ENCODE peak calls at places on chromosomes 3 and 15, in eight cellular contexts. Z is ovary, V is heart left ventricle, I is heart right ventricle, G is stomach, H is pancreas, Q is small intestine, O is neural progenitor cell. J is an unnamed sample.

GRCh38 chr3:188832961-188833615 is 338.7 kb upstream of the TPRG1 start:
- DNase-seq in Z (no peak), V (no peak), I (no peak), G (no peak), H (no peak), Q (no peak), O (peak; percentile 11), J (no peak)

GRCh38 chr15:40249477-40250303 is 10.8 kb downstream of the PAK6 start:
- DNase-seq in Z (no peak), V (no peak), I (no peak), G (no peak), H (no peak), Q (no peak), O (no peak), J (no peak)

GRCh38 chr15:72915843-72916242 is 132.3 kb upstream of the ADPGK start:
- DNase-seq in Z (no peak), V (no peak), I (no peak), G (no peak), H (no peak), Q (no peak), O (no peak), J (no peak)

GRCh38 chr3:56761887-56762605 is 39.7 kb downstream of the ARHGEF3 start:
- DNase-seq in Z (no peak), V (no peak), I (no peak), G (no peak), H (no peak), Q (no peak), O (no peak), J (no peak)

GRCh38 chr3:135084404-135084803 is 289.3 kb downstream of the EPHB1 start:
- DNase-seq in Z (no peak), V (no peak), I (no peak), G (no peak), H (no peak), Q (no peak), O (no peak), J (no peak)

GRCh38 chr3:188421151-188421821 is 267.3 kb downstream of the LPP start:
- DNase-seq in Z (no peak), V (no peak), I (no peak), G (no peak), H (no peak), Q (no peak), O (no peak), J (no peak)

GRCh38 chr3:101216710-101217457 is 103.5 kb downstream of the IMPG2 start:
- DNase-seq in Z (no peak), V (peak; percentile 69), I (peak; percentile 13), G (no peak), H (no peak), Q (no peak), O (no peak), J (no peak)

GRCh38 chr3:142987080-142987700 is 14.2 kb upstream of the U2SURP start:
- DNase-seq in Z (no peak), V (no peak), I (no peak), G (no peak), H (no peak), Q (peak; percentile 50), O (peak; percentile 32), J (no peak)

GRCh38 chr3:186400677-186401076 is 38.6 kb upstream of the DGKG start:
- DNase-seq in Z (no peak), V (no peak), I (no peak), G (no peak), H (no peak), Q (no peak), O (no peak), J (no peak)
- H3K4me1 ChIP-seq in Z (no peaks in the 10 kb centered on the region), V (no peaks in the 10 kb centered on the region), I (no peaks in the 10 kb centered on the region), G (peaks cover under 1% of the 10 kb centered on the region), H (no peaks in the 10 kb centered on the region), Q (no peaks in the 10 kb centered on the region), O (no peaks in the 10 kb centered on the region), J (no peaks in the 10 kb centered on the region)

GRCh38 chr15:43361313-43361903 is 9.4 kb downstream of the ZSCAN29 start:
- DNase-seq in Z (no peak), V (no peak), I (no peak), G (no peak), H (no peak), Q (no peak), O (no peak), J (no peak)
- H3K9me3 ChIP-seq in Z (peaks cover 21% of the 10 kb centered on the region), V (peaks cover 3% of the 10 kb centered on the region), I (peaks cover 81% of the 10 kb centered on the region), G (peaks cover 68% of the 10 kb centered on the region), H (no peaks in the 10 kb centered on the region), Q (peaks cover 5% of the 10 kb centered on the region), O (peaks cover 26% of the 10 kb centered on the region), J (peaks cover 12% of the 10 kb centered on the region)

DNA sequence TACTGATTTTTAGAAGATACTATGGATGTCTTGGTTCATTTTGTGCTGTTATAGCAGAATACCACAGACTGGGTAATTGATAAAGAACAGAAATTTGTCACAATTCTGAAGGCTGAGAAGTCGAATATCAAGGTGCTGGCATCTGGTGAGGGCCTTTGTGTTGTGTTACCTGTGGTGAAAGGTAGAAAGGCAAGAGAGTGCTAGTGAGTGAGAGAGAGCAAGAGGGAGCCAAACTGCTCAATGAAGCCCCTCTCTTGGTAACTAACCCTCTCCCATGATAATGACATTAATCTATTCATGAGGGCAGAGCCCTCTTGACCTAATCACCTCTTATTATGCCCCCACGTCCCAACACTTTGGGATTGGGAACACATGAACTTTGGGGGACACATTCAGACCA is 31.3 kb downstream of the PDCD6IP start:
- DNase-seq in Z (no peak), V (no peak), I (no peak), G (no peak), H (no peak), Q (no peak), O (no peak), J (no peak)
- H3K36me3 ChIP-seq in Z (no peaks in the 10 kb centered on the region), V (peaks cover 76% of the 10 kb centered on the region), I (peaks cover 29% of the 10 kb centered on the region), G (peaks cover 57% of the 10 kb centered on the region), H (no peaks in the 10 kb centered on the region), Q (peaks cover 12% of the 10 kb centered on the region), O (peaks cover 3% of the 10 kb centered on the region), J (peaks cover 3% of the 10 kb centered on the region)

GRCh38 chr3:62823461-62824050 is 51.7 kb downstream of the CADPS start:
- DNase-seq in Z (no peak), V (no peak), I (no peak), G (no peak), H (no peak), Q (no peak), O (peak; percentile 69), J (no peak)
- H3K4me1 ChIP-seq in Z (no peaks in the 10 kb centered on the region), V (no peaks in the 10 kb centered on the region), I (no peaks in the 10 kb centered on the region), G (no peaks in the 10 kb centered on the region), H (no peaks in the 10 kb centered on the region), Q (no peaks in the 10 kb centered on the region), O (peaks cover 33% of the 10 kb centered on the region), J (no peaks in the 10 kb centered on the region)

GRCh38 chr3:403826-404225 is 207.3 kb downstream of the CHL1 start:
- DNase-seq in Z (no peak), V (no peak), I (no peak), G (no peak), H (no peak), Q (no peak), O (no peak), J (no peak)
- H3K9me3 ChIP-seq in Z (no peaks in the 10 kb centered on the region), V (no peaks in the 10 kb centered on the region), I (no peaks in the 10 kb centered on the region), G (no peaks in the 10 kb centered on the region), H (no peaks in the 10 kb centered on the region), Q (no peaks in the 10 kb centered on the region), O (no peaks in the 10 kb centered on the region), J (no peaks in the 10 kb centered on the region)

GRCh38 chr3:155891341-155891740 is 20.9 kb downstream of the GMPS start:
- DNase-seq in Z (no peak), V (no peak), I (no peak), G (no peak), H (no peak), Q (no peak), O (no peak), J (no peak)

GRCh38 chr3:155889952-155890351 is 19.5 kb downstream of the GMPS start:
- DNase-seq in Z (no peak), V (no peak), I (no peak), G (no peak), H (no peak), Q (no peak), O (no peak), J (no peak)

GRCh38 chr3:155886915-155887314 is 16.5 kb downstream of the GMPS start:
- DNase-seq in Z (no peak), V (no peak), I (no peak), G (no peak), H (no peak), Q (no peak), O (no peak), J (no peak)

GRCh38 chr3:155889212-155889611 is 18.8 kb downstream of the GMPS start:
- DNase-seq in Z (no peak), V (no peak), I (no peak), G (no peak), H (no peak), Q (no peak), O (no peak), J (no peak)

GRCh38 chr3:155890671-155891190 is 20.3 kb downstream of the GMPS start:
- DNase-seq in Z (no peak), V (no peak), I (no peak), G (no peak), H (no peak), Q (peak; percentile 63), O (no peak), J (no peak)
- H3K36me3 ChIP-seq in Z (no peaks in the 10 kb centered on the region), V (peaks cover 24% of the 10 kb centered on the region), I (peaks cover 7% of the 10 kb centered on the region), G (peaks cover 27% of the 10 kb centered on the region), H (no peaks in the 10 kb centered on the region), Q (no peaks in the 10 kb centered on the region), O (peaks cover 9% of the 10 kb centered on the region), J (peaks cover 35% of the 10 kb centered on the region)

GRCh38 chr15:79170256-79170664 is 79.7 kb upstream of the RASGRF1 start:
- DNase-seq in Z (no peak), V (peak; percentile 64), I (peak; percentile 21), G (no peak), H (no peak), Q (peak; percentile 11), O (no peak), J (peak; percentile 5)

GRCh38 chr15:79172032-79172481 is 81.5 kb upstream of the RASGRF1 start:
- DNase-seq in Z (no peak), V (no peak), I (no peak), G (no peak), H (no peak), Q (no peak), O (peak; percentile 36), J (peak; percentile 56)

GRCh38 chr15:79176151-79176550 is 85.6 kb upstream of the RASGRF1 start:
- DNase-seq in Z (no peak), V (no peak), I (no peak), G (no peak), H (no peak), Q (no peak), O (no peak), J (peak; percentile 4)

GRCh38 chr15:79171320-79172031 is 80.9 kb upstream of the RASGRF1 start:
- DNase-seq in Z (no peak), V (no peak), I (no peak), G (no peak), H (no peak), Q (no peak), O (no peak), J (peak; percentile 7)

DNA sequence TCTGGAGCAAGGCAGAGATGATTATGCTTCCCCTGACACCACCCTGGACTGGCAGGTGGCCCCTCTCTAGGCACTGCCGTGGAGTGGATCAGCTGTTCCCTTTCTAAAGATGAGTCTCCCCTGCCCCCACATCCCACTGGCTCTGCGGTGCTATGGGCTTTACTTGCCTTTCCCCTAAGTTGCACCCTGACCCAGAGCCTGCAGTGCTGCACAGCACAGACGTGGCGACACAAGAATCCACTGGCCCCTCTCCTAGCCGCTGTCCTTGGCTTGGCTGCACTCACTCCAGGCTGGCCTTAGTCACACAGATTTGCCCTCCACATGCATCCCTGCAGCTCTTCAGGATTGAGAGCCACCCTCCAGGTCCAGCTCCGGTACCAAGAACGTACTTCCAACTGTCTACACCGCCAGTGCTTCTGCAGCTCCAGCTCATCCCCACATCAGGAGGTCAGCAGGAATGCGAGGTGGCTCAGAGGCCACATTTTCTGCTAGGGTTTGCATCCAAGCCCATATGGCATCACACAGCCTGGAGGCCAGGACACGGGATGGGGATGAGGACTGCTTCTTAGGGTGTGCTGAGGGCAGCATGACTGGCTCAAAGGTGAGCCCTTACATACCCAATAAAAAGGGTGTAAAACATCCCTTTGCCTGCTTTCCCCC is 82.4 kb upstream of the RASGRF1 start:
- DNase-seq in Z (no peak), V (no peak), I (no peak), G (no peak), H (no peak), Q (no peak), O (no peak), J (no peak)
- H3K4me1 ChIP-seq in Z (no peaks in the 10 kb centered on the region), V (peaks cover 9% of the 10 kb centered on the region), I (peaks cover 26% of the 10 kb centered on the region), G (peaks cover 5% of the 10 kb centered on the region), H (no peaks in the 10 kb centered on the region), Q (no peaks in the 10 kb centered on the region), O (no peaks in the 10 kb centered on the region), J (no peaks in the 10 kb centered on the region)

J was measured in HAP-1.